ENCODE peak calls at places on chromosomes 4 and X, in nine cellular contexts. P, T, N, U, L, D, Y, R and A are unnamed samples.

GRCh38 chr4:7396186-7396585 is 38.5 kb downstream of the PSAPL1 start:
- DNase-seq in P (no peak), T (no peak), N (no peak), U (no peak), L (no peak), D (no peak), Y (no peak), R (no peak), A (peak; percentile 28)

GRCh38 chr4:88870428-88870827 is 172.8 kb upstream of the NAP1L5 start:
- DNase-seq in P (no peak), T (no peak), N (no peak), U (no peak), L (no peak), D (no peak), Y (no peak), R (no peak), A (no peak)

GRCh38 chr4:107648178-107648991 is 71.6 kb downstream of the PAPSS1 start:
- DNase-seq in P (no peak), T (no peak), N (no peak), U (no peak), L (no peak), D (no peak), Y (no peak), R (peak; percentile 11), A (no peak)

GRCh38 chr4:152935661-152936445 is at the start of gene FHDC1:
- DNase-seq in P (no peak), T (peak; percentile 29), N (peak; percentile 19), U (peak; percentile 89), L (peak; percentile 94), D (peak; percentile 90), Y (peak; percentile 88), R (peak; percentile 93), A (no peak)

GRCh38 chr4:181949704-181950312 is 293.4 kb upstream of the TENM3 start:
- DNase-seq in P (no peak), T (no peak), N (no peak), U (no peak), L (no peak), D (no peak), Y (no peak), R (peak; percentile 80), A (no peak)

GRCh38 chrX:21658152-21658737 is at the start of gene KLHL34:
- DNase-seq in P (no peak), T (no peak), N (no peak), U (no peak), L (no peak), D (no peak), Y (no peak), R (peak; percentile 42), A (no peak)

GRCh38 chr4:73573794-73574528 is 46.3 kb downstream of the RASSF6 start:
- DNase-seq in P (peak; percentile 4), T (peak; percentile 54), N (peak; percentile 43), U (peak; percentile 90), L (no peak), D (peak; percentile 48), Y (peak; percentile 16), R (peak; percentile 96), A (no peak)

GRCh38 chr4:26320159-26320452 is 708 bp upstream of the RBPJ start:
- DNase-seq in P (peak; percentile 36), T (no peak), N (peak; percentile 37), U (no peak), L (no peak), D (no peak), Y (no peak), R (no peak), A (no peak)

GRCh38 chr4:90103991-90104390 is 23.2 kb upstream of the CCSER1 start:
- DNase-seq in P (no peak), T (no peak), N (no peak), U (no peak), L (no peak), D (no peak), Y (no peak), R (peak; percentile 24), A (no peak)
- H3K27ac ChIP-seq in P (no peak overlapping the region), T (no peak overlapping the region), N (no peak overlapping the region), U (no peak overlapping the region), L (no peak overlapping the region), D (no peak overlapping the region), Y (no peak overlapping the region), R (no peak overlapping the region), A (no peak overlapping the region)

GRCh38 chrX:13093489-13094140 is 49.2 kb upstream of the FAM9C start:
- DNase-seq in P (peak; percentile 26), T (no peak), N (no peak), U (no peak), L (no peak), D (no peak), Y (no peak), R (no peak), A (no peak)
- H3K4me3 ChIP-seq in P (no peak overlapping the region), T (no peak overlapping the region), N (no peak overlapping the region), U (no peak overlapping the region), L (no peak overlapping the region), D (no peak overlapping the region), Y (no peak overlapping the region), R (no peak overlapping the region), A (no peak overlapping the region)

DNA sequence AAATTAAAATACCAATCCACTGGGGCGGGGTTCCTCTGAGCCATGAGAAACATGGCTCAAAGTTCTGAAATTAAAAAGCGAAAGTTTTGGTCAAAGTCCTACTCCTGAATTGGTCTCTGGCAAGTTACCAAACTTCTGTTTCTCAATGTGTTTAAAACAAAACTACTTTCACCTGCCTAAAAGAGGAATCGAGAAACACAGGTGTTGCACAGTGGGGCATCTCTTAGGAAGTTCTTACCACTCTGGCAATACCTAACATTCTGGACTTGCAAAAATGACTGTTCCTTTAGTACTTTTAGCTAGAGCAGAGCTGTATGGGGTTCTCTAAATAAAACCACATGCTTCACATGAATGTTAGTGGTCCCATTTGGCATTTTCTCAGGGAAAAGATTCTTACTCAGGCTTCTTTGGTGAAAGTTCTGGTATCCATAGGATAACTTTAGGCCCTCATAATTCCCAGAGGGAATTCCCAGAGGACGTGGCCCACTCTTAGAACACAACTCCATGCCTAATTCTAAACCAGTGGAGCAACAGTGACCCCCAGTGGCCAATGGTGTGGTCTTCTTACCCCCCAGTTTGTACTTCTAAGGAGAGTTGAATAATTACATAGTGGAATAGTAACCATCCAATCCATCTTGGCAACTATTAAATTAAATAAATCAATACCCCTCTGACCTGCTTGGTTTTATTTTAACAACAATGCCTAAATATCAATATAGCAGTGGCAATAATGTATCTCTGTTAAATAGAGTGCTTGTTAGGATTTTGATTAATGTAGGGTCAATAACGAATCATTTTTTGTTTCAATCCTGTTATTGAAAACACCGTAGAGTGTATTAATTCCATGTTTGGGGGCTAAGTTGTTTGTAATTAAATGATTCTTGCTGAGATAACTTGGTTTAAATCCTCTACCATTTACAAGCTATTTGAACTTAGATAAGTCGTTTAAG is 21.9 kb downstream of the BMP3 start:
- DNase-seq in P (peak; percentile 60), T (peak; percentile 59), N (peak; percentile 19), U (peak; percentile 59), L (peak; percentile 66), D (peak; percentile 63), Y (peak; percentile 42), R (peak; percentile 87), A (peak; percentile 51)
- TF ChIP-seq CTCF in P (peak; percentile 45), T (peak; percentile 79), N (peak; percentile 81), U (peak; percentile 65), L (peak; percentile 68), D (peak; percentile 58), Y (peak; percentile 57), R (peak; percentile 93), A (peak; percentile 61)

GRCh38 chr4:99640676-99641075 is 17.0 kb downstream of the C4orf54 start:
- DNase-seq in P (no peak), T (no peak), N (no peak), U (no peak), L (no peak), D (no peak), Y (no peak), R (no peak), A (no peak)

GRCh38 chr4:99642725-99643489 is 14.7 kb downstream of the C4orf54 start:
- DNase-seq in P (no peak), T (no peak), N (no peak), U (peak; percentile 64), L (no peak), D (no peak), Y (no peak), R (no peak), A (no peak)

GRCh38 chr4:99645638-99646037 is 12.0 kb downstream of the C4orf54 start:
- DNase-seq in P (no peak), T (no peak), N (no peak), U (no peak), L (no peak), D (no peak), Y (no peak), R (no peak), A (no peak)

GRCh38 chr4:99645036-99645435 is 12.6 kb downstream of the C4orf54 start:
- DNase-seq in P (no peak), T (no peak), N (no peak), U (no peak), L (no peak), D (no peak), Y (no peak), R (peak; percentile 83), A (no peak)

GRCh38 chr4:99644453-99644852 is 13.2 kb downstream of the C4orf54 start:
- DNase-seq in P (no peak), T (no peak), N (no peak), U (no peak), L (no peak), D (no peak), Y (no peak), R (no peak), A (no peak)
- H3K27ac ChIP-seq in P (no peak overlapping the region), T (no peak overlapping the region), N (no peak overlapping the region), U (peak overlapping the region; percentile 14), L (no peak overlapping the region), D (no peak overlapping the region), Y (no peak overlapping the region), R (peak overlapping the region; percentile 14), A (no peak overlapping the region)

DNA sequence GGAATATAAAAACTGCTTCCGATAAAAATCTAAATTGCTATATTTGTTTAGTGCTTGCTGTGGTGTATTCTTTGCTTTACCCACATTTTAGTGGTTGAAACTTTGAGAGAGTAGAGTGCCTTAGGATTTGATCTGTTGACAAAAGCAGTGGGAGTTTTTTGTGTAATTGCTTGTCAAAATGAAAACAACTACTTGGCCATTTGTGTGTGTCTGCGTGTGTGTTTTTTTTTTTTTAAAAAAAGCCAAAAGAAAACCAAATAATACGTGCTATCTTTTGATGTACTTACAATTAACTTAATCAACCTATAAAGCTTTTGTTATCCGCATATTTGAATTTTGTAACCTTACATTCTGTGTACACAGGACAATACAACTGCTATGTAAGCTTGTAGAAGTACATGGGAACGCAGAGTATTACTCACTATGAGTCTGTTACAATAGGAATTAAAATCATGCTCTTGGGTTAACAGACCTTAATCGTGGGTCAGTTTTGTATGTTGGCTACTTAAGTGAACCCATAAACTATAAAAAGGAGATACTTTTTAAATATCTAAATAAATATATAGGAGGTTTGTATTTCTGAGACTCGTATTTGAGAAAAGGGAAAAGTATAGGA is 353.5 kb downstream of the ARHGAP24 start:
- DNase-seq in P (no peak), T (no peak), N (peak; percentile 61), U (no peak), L (no peak), D (no peak), Y (no peak), R (no peak), A (no peak)
- H3K4me3 ChIP-seq in P (no peak overlapping the region), T (no peak overlapping the region), N (peak overlapping the region; percentile 42), U (no peak overlapping the region), L (peak overlapping the region; percentile 24), D (peak overlapping the region; percentile 25), Y (no peak overlapping the region), R (no peak overlapping the region), A (peak overlapping the region; percentile 8)